ENCODE peak calls at places on chromosomes 6 and 20, in ten cellular contexts. Q is CD8-positive, alpha-beta memory T cell; A is SJSA1; H is lower lobe of right lung; L is tibial artery; T is breast epithelium; Z is left ventricle myocardium inferior; J is SK-N-SH; F is psoas muscle; D is pancreas. B is an unnamed sample.
A peak's percentile ranks its signal among the peaks of the same experiment; 100 is the strongest.

GRCh38 chr6:1368940-1369339 is 20.4 kb upstream of the FOXF2 start:
- DNase-seq in Q (no peak), A (no peak), H (no peak), L (no peak), T (no peak), Z (no peak), J (no peak), F (no peak), D (no peak), B (no peak)

GRCh38 chr20:23641936-23642751 is 4.4 kb upstream of the CST3 start:
- DNase-seq in Q (no peak), A (no peak), H (no peak), L (peak; percentile 56), T (no peak), Z (no peak), J (no peak), F (peak; percentile 89), D (no peak), B (no peak)

GRCh38 chr20:42955713-42956112 is 234.0 kb downstream of the PTPRT start:
- DNase-seq in Q (no peak), A (no peak), H (no peak), L (no peak), T (no peak), Z (no peak), J (no peak), F (no peak), D (no peak), B (no peak)

GRCh38 chr20:23141450-23142161 is 55.5 kb upstream of the CD93 start:
- DNase-seq in Q (no peak), A (no peak), H (no peak), L (peak; percentile 8), T (no peak), Z (no peak), J (no peak), F (peak; percentile 57), D (no peak), B (peak; percentile 23)

GRCh38 chr6:141587482-141588266 is 545.1 kb upstream of the GJE1 start:
- DNase-seq in Q (no peak), A (peak; percentile 41), H (no peak), L (no peak), T (no peak), Z (no peak), J (no peak), F (no peak), D (no peak), B (no peak)

GRCh38 chr6:3232017-3232838 is 4.8 kb upstream of the TUBB2B start:
- DNase-seq in Q (no peak), A (no peak), H (no peak), L (no peak), T (no peak), Z (no peak), J (no peak), F (no peak), D (no peak), B (no peak)

GRCh38 chr20:19786311-19786710 is 28.3 kb downstream of the RIN2 start:
- DNase-seq in Q (no peak), A (peak; percentile 66), H (no peak), L (peak; percentile 57), T (peak; percentile 48), Z (peak; percentile 59), J (no peak), F (no peak), D (no peak), B (peak; percentile 70)

GRCh38 chr20:12012241-12013222 is 94.8 kb downstream of the BTBD3 start:
- DNase-seq in Q (no peak), A (peak; percentile 9), H (no peak), L (no peak), T (no peak), Z (no peak), J (peak; percentile 54), F (no peak), D (peak; percentile 29), B (no peak)

GRCh38 chr6:15460110-15460727 is 202.6 kb downstream of the DTNBP1 start:
- DNase-seq in Q (no peak), A (no peak), H (no peak), L (no peak), T (no peak), Z (no peak), J (no peak), F (no peak), D (no peak), B (no peak)

GRCh38 chr6:63573899-63574553 is 1.7 kb downstream of the LOC128125822 start:
- DNase-seq in Q (peak; percentile 10), A (peak; percentile 38), H (no peak), L (no peak), T (no peak), Z (no peak), J (peak; percentile 60), F (no peak), D (peak; percentile 41), B (no peak)

GRCh38 chr20:24039196-24039595 is 50.6 kb upstream of the GGTLC1 start:
- DNase-seq in Q (no peak), A (no peak), H (no peak), L (no peak), T (no peak), Z (no peak), J (no peak), F (no peak), D (no peak), B (no peak)

GRCh38 chr6:154356690-154357089 is at the start of gene IPCEF1:
- DNase-seq in Q (no peak), A (no peak), H (no peak), L (no peak), T (no peak), Z (no peak), J (no peak), F (no peak), D (no peak), B (no peak)

GRCh38 chr20:10925767-10926166 is 252.0 kb upstream of the JAG1 start:
- DNase-seq in Q (no peak), A (no peak), H (no peak), L (no peak), T (no peak), Z (no peak), J (no peak), F (no peak), D (no peak), B (no peak)

GRCh38 chr20:25280051-25280573 is 32.2 kb downstream of the PYGB start:
- DNase-seq in Q (no peak), A (no peak), H (peak; percentile 46), L (peak; percentile 15), T (peak; percentile 87), Z (peak; percentile 32), J (peak; percentile 60), F (peak; percentile 29), D (peak; percentile 34), B (peak; percentile 34)

GRCh38 chr20:41359541-41360011 is 7.0 kb downstream of the EMILIN3 start:
- DNase-seq in Q (no peak), A (no peak), H (no peak), L (no peak), T (peak; percentile 87), Z (peak; percentile 68), J (no peak), F (peak; percentile 63), D (no peak), B (no peak)

GRCh38 chr20:38117635-38118034 is 47.4 kb downstream of the TGM2 start:
- DNase-seq in Q (no peak), A (peak; percentile 84), H (no peak), L (no peak), T (no peak), Z (no peak), J (no peak), F (no peak), D (no peak), B (no peak)

GRCh38 chr6:113732384-113732966 is 124.7 kb upstream of the MARCKS start:
- DNase-seq in Q (no peak), A (no peak), H (no peak), L (no peak), T (peak; percentile 49), Z (peak; percentile 28), J (peak; percentile 40), F (peak; percentile 50), D (peak; percentile 50), B (no peak)

GRCh38 chr6:105786449-105786848 is 299.7 kb upstream of the PRDM1 start:
- DNase-seq in Q (no peak), A (no peak), H (no peak), L (no peak), T (peak; percentile 53), Z (no peak), J (no peak), F (no peak), D (no peak), B (no peak)
- H3K4me1 ChIP-seq in Q (peaks cover 11% of the 10 kb centered on the region), A (no peaks in the 10 kb centered on the region), H (peaks cover 4% of the 10 kb centered on the region), L (no peaks in the 10 kb centered on the region), T (no peaks in the 10 kb centered on the region), Z (peaks cover 5% of the 10 kb centered on the region), J (no peaks in the 10 kb centered on the region), F (no peaks in the 10 kb centered on the region), D (no peaks in the 10 kb centered on the region), B (no peaks in the 10 kb centered on the region)

GRCh38 chr6:126761854-126762253 is 356.6 kb upstream of the RSPO3 start:
- DNase-seq in Q (no peak), A (no peak), H (no peak), L (no peak), T (no peak), Z (no peak), J (no peak), F (no peak), D (no peak), B (no peak)
- H3K27ac ChIP-seq in Q (no peak overlapping the region), A (no peak overlapping the region), H (no peak overlapping the region), L (no peak overlapping the region), T (no peak overlapping the region), Z (no peak overlapping the region), J (no peak overlapping the region), F (no peak overlapping the region), D (no peak overlapping the region), B (no peak overlapping the region)

GRCh38 chr6:34526992-34527728 is 29.0 kb downstream of the SPDEF start:
- DNase-seq in Q (peak; percentile 96), A (peak; percentile 63), H (peak; percentile 97), L (peak; percentile 93), T (peak; percentile 86), Z (peak; percentile 96), J (peak; percentile 98), F (peak; percentile 98), D (peak; percentile 94), B (peak; percentile 99)
- H3K4me3 ChIP-seq in Q (peak overlapping the region; percentile 19), A (no peak overlapping the region), H (peak overlapping the region; percentile 34), L (peak overlapping the region; percentile 32), T (peak overlapping the region; percentile 4), Z (peak overlapping the region; percentile 55), J (peak overlapping the region; percentile 34), F (peak overlapping the region; percentile 47), D (no peak overlapping the region), B (no peak overlapping the region)

GRCh38 chr6:44222987-44223470 is 366 bp upstream of the SLC29A1 start:
- DNase-seq in Q (no peak), A (no peak), H (no peak), L (peak; percentile 59), T (no peak), Z (no peak), J (no peak), F (no peak), D (no peak), B (no peak)

GRCh38 chr6:44222486-44222986 is 859 bp upstream of the SLC29A1 start:
- DNase-seq in Q (no peak), A (no peak), H (no peak), L (no peak), T (no peak), Z (no peak), J (no peak), F (no peak), D (no peak), B (peak; percentile 44)

GRCh38 chr6:44224154-44224977 is 971 bp downstream of the SLC29A1 start:
- DNase-seq in Q (no peak), A (no peak), H (no peak), L (no peak), T (no peak), Z (no peak), J (peak; percentile 66), F (no peak), D (no peak), B (peak; percentile 76)

GRCh38 chr6:44224978-44225330 is 1.6 kb downstream of the SLC29A1 start:
- DNase-seq in Q (no peak), A (no peak), H (no peak), L (no peak), T (no peak), Z (no peak), J (no peak), F (no peak), D (no peak), B (no peak)

GRCh38 chr6:44223471-44224153 is at the start of gene SLC29A1:
- DNase-seq in Q (peak; percentile 74), A (no peak), H (peak; percentile 88), L (peak; percentile 85), T (peak; percentile 59), Z (peak; percentile 89), J (peak; percentile 95), F (peak; percentile 89), D (peak; percentile 81), B (peak; percentile 94)
- H3K4me1 ChIP-seq in Q (peaks cover 10% of the 10 kb centered on the region), A (peaks cover 40% of the 10 kb centered on the region), H (peaks cover 68% of the 10 kb centered on the region), L (peaks cover 88% of the 10 kb centered on the region), T (peaks cover 54% of the 10 kb centered on the region), Z (peaks cover 98% of the 10 kb centered on the region), J (peaks cover 14% of the 10 kb centered on the region), F (peaks cover 55% of the 10 kb centered on the region), D (peaks cover 34% of the 10 kb centered on the region), B (no peaks in the 10 kb centered on the region)

B was measured in aorta.